ENCODE peak calls at places on chromosomes 4 and X, in six cellular contexts. One of them, this sample, is unnamed.

GRCh38 chr4:148444296-148445070 is 2.3 kb upstream of the NR3C2 start:
- DNase-seq in IMR-90: no peak
- DNase-seq in mesenchymal stem cell: peak; percentile 5
- DNase-seq in mesendoderm: peak; percentile 66
- DNase-seq in H1: peak; percentile 71
- DNase-seq in trophoblast cell: peak; percentile 54
- DNase-seq in this sample: peak; percentile 48

GRCh38 chr4:141346144-141346543 is 125.4 kb downstream of the ZNF330 start:
- DNase-seq in IMR-90: peak; percentile 74
- DNase-seq in mesenchymal stem cell: peak; percentile 68
- DNase-seq in mesendoderm: peak; percentile 50
- DNase-seq in H1: no peak
- DNase-seq in trophoblast cell: no peak
- DNase-seq in this sample: no peak

GRCh38 chrX:136021903-136022302 is 36.7 kb downstream of the SLC9A6 start:
- DNase-seq in IMR-90: no peak
- DNase-seq in mesenchymal stem cell: no peak
- DNase-seq in mesendoderm: no peak
- DNase-seq in H1: no peak
- DNase-seq in trophoblast cell: no peak
- DNase-seq in this sample: no peak

GRCh38 chr4:169379688-169380087 is 108.9 kb upstream of the SH3RF1 start:
- DNase-seq in IMR-90: no peak
- DNase-seq in mesenchymal stem cell: no peak
- DNase-seq in mesendoderm: no peak
- DNase-seq in H1: no peak
- DNase-seq in trophoblast cell: no peak
- DNase-seq in this sample: no peak

GRCh38 chrX:2691543-2692220 is 587 bp downstream of the CD99 start:
- DNase-seq in IMR-90: peak; percentile 31
- DNase-seq in mesenchymal stem cell: peak; percentile 66
- DNase-seq in mesendoderm: peak; percentile 57
- DNase-seq in H1: no peak
- DNase-seq in trophoblast cell: no peak
- DNase-seq in this sample: no peak

GRCh38 chr4:118752551-118752950 is 67.4 kb downstream of the METTL14 start:
- DNase-seq in IMR-90: no peak
- DNase-seq in mesenchymal stem cell: no peak
- DNase-seq in mesendoderm: no peak
- DNase-seq in H1: no peak
- DNase-seq in trophoblast cell: no peak
- DNase-seq in this sample: no peak

GRCh38 chrX:76796311-76796710 is 368.8 kb downstream of the MAGEE1 start:
- DNase-seq in IMR-90: no peak
- DNase-seq in mesenchymal stem cell: no peak
- DNase-seq in mesendoderm: peak; percentile 0
- DNase-seq in H1: no peak
- DNase-seq in trophoblast cell: no peak
- DNase-seq in this sample: no peak

GRCh38 chr4:113442821-113443220 is 318.7 kb downstream of the CAMK2D start:
- DNase-seq in IMR-90: no peak
- DNase-seq in mesenchymal stem cell: no peak
- DNase-seq in mesendoderm: no peak
- DNase-seq in H1: no peak
- DNase-seq in trophoblast cell: no peak
- DNase-seq in this sample: no peak

GRCh38 chr4:148093065-148093464 is 349.1 kb downstream of the NR3C2 start:
- DNase-seq in IMR-90: no peak
- DNase-seq in mesenchymal stem cell: no peak
- DNase-seq in mesendoderm: no peak
- DNase-seq in H1: no peak
- DNase-seq in trophoblast cell: no peak
- DNase-seq in this sample: no peak

GRCh38 chrX:54818221-54818620 is 10.7 kb downstream of the MAGED2 start:
- DNase-seq in IMR-90: no peak
- DNase-seq in mesenchymal stem cell: no peak
- DNase-seq in mesendoderm: no peak
- DNase-seq in H1: no peak
- DNase-seq in trophoblast cell: no peak
- DNase-seq in this sample: no peak

GRCh38 chr4:26568446-26568994 is 15.4 kb upstream of the TBC1D19 start:
- DNase-seq in IMR-90: peak; percentile 95
- DNase-seq in mesenchymal stem cell: peak; percentile 92
- DNase-seq in mesendoderm: peak; percentile 38
- DNase-seq in H1: no peak
- DNase-seq in trophoblast cell: peak; percentile 18
- DNase-seq in this sample: no peak

GRCh38 chr4:173415092-173415491 is 16.2 kb upstream of the SCRG1 start:
- DNase-seq in IMR-90: no peak
- DNase-seq in mesenchymal stem cell: no peak
- DNase-seq in mesendoderm: no peak
- DNase-seq in H1: no peak
- DNase-seq in trophoblast cell: no peak
- DNase-seq in this sample: no peak

GRCh38 chrX:45508459-45508858 is 307.8 kb upstream of the DIPK2B start:
- DNase-seq in IMR-90: peak; percentile 23
- DNase-seq in mesenchymal stem cell: peak; percentile 19
- DNase-seq in mesendoderm: no peak
- DNase-seq in H1: no peak
- DNase-seq in trophoblast cell: no peak
- DNase-seq in this sample: no peak

GRCh38 chr4:96145671-96146070 is 305.8 kb downstream of the PDHA2 start:
- DNase-seq in IMR-90: no peak
- DNase-seq in mesenchymal stem cell: peak; percentile 45
- DNase-seq in mesendoderm: no peak
- DNase-seq in H1: no peak
- DNase-seq in trophoblast cell: no peak
- DNase-seq in this sample: no peak

GRCh38 chr4:55435136-55435535 is 39.4 kb downstream of the TMEM165 start:
- DNase-seq in IMR-90: peak; percentile 48
- DNase-seq in mesenchymal stem cell: peak; percentile 34
- DNase-seq in mesendoderm: peak; percentile 25
- DNase-seq in H1: no peak
- DNase-seq in trophoblast cell: peak; percentile 33
- DNase-seq in this sample: no peak

GRCh38 chrX:134459683-134460004 is 321 bp upstream of the HPRT1 start:
- DNase-seq in IMR-90: no peak
- DNase-seq in mesenchymal stem cell: no peak
- DNase-seq in mesendoderm: no peak
- DNase-seq in H1: no peak
- DNase-seq in trophoblast cell: no peak
- DNase-seq in this sample: no peak

GRCh38 chr4:146511381-146511780 is 10.4 kb downstream of the SLC10A7 start:
- DNase-seq in IMR-90: no peak
- DNase-seq in mesenchymal stem cell: no peak
- DNase-seq in mesendoderm: no peak
- DNase-seq in H1: no peak
- DNase-seq in trophoblast cell: no peak
- DNase-seq in this sample: no peak

GRCh38 chrX:123871309-123871708 is 11.5 kb downstream of the XIAP start:
- DNase-seq in IMR-90: no peak
- DNase-seq in mesenchymal stem cell: no peak
- DNase-seq in mesendoderm: no peak
- DNase-seq in H1: no peak
- DNase-seq in trophoblast cell: no peak
- DNase-seq in this sample: no peak
- H3K4me3 ChIP-seq in IMR-90: no peak overlapping the region
- H3K4me3 ChIP-seq in mesenchymal stem cell: no peak overlapping the region
- H3K4me3 ChIP-seq in mesendoderm: no peak overlapping the region
- H3K4me3 ChIP-seq in H1: no peak overlapping the region
- H3K4me3 ChIP-seq in trophoblast cell: no peak overlapping the region
- H3K4me3 ChIP-seq in this sample: no peak overlapping the region

GRCh38 chr4:183098723-183099536 is at the start of gene WWC2:
- DNase-seq in IMR-90: peak; percentile 92
- DNase-seq in mesenchymal stem cell: peak; percentile 93
- DNase-seq in mesendoderm: peak; percentile 99
- DNase-seq in H1: peak; percentile 92
- DNase-seq in trophoblast cell: peak; percentile 97
- DNase-seq in this sample: peak; percentile 93

GRCh38 chr4:183096276-183096965 is 2.6 kb upstream of the WWC2 start:
- DNase-seq in IMR-90: no peak
- DNase-seq in mesenchymal stem cell: peak; percentile 21
- DNase-seq in mesendoderm: no peak
- DNase-seq in H1: no peak
- DNase-seq in trophoblast cell: no peak
- DNase-seq in this sample: no peak

GRCh38 chr4:183097251-183098079 is 1.6 kb upstream of the WWC2 start:
- DNase-seq in IMR-90: no peak
- DNase-seq in mesenchymal stem cell: peak; percentile 56
- DNase-seq in mesendoderm: peak; percentile 88
- DNase-seq in H1: peak; percentile 78
- DNase-seq in trophoblast cell: no peak
- DNase-seq in this sample: peak; percentile 32

GRCh38 chr4:183099537-183100297 is 660 bp downstream of the WWC2 start:
- DNase-seq in IMR-90: no peak
- DNase-seq in mesenchymal stem cell: peak; percentile 39
- DNase-seq in mesendoderm: peak; percentile 90
- DNase-seq in H1: peak; percentile 85
- DNase-seq in trophoblast cell: peak; percentile 7
- DNase-seq in this sample: peak; percentile 46

DNA sequence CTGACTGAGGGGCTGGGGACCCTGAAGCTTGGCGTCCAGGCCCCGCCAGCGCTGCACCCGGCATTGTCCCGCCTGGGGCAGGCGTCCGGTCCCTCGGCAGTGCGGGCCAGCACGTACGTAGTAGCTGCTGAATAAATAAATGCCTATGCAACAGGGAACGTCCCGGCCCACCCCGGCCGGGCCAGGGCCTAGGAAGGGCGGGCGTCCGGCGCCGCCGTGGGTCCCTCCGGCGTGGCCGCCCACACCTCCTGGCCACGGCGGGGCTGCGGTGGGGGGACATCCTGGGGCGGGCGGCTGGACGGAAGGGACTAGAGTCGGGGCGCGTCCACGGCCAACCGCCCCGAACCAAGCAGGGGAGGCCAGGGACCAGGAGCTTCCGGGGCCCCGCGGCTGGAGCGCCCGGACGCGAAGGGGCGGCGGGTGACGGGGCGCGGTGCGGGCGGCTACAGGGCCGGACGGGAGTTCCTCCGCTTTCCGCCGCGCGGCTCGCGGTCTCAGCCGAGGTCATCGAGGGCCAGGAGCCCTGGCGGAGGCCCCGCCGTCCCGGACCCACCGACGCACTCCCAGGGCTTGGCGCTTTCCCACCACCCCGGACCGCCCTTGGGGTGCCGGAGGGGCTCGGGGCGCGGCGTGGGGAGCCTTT is 856 bp upstream of the WWC2 start:
- DNase-seq in IMR-90: peak; percentile 50
- DNase-seq in mesenchymal stem cell: peak; percentile 72
- DNase-seq in mesendoderm: no peak
- DNase-seq in H1: no peak
- DNase-seq in trophoblast cell: peak; percentile 61
- DNase-seq in this sample: peak; percentile 35
- H2BK120ac ChIP-seq in IMR-90: peak overlapping the region; percentile 96
- H2BK120ac ChIP-seq in mesenchymal stem cell: peak overlapping the region; percentile 96
- H2BK120ac ChIP-seq in mesendoderm: peak overlapping the region; percentile 99
- H2BK120ac ChIP-seq in H1: peak overlapping the region; percentile 27
- H2BK120ac ChIP-seq in trophoblast cell: peak overlapping the region; percentile 97
- H2BK120ac ChIP-seq in this sample: peak overlapping the region; percentile 69

GRCh38 chrX:19886888-19887531 is 390 bp downstream of the SH3KBP1 start:
- DNase-seq in IMR-90: no peak
- DNase-seq in mesenchymal stem cell: no peak
- DNase-seq in mesendoderm: no peak
- DNase-seq in H1: peak; percentile 46
- DNase-seq in trophoblast cell: no peak
- DNase-seq in this sample: no peak

GRCh38 chrX:19886375-19886774 is 1.0 kb downstream of the SH3KBP1 start:
- DNase-seq in IMR-90: no peak
- DNase-seq in mesenchymal stem cell: no peak
- DNase-seq in mesendoderm: no peak
- DNase-seq in H1: no peak
- DNase-seq in trophoblast cell: no peak
- DNase-seq in this sample: no peak

GRCh38 chrX:19888419-19888879 is 1.0 kb upstream of the SH3KBP1 start:
- DNase-seq in IMR-90: peak; percentile 77
- DNase-seq in mesenchymal stem cell: peak; percentile 82
- DNase-seq in mesendoderm: peak; percentile 93
- DNase-seq in H1: no peak
- DNase-seq in trophoblast cell: no peak
- DNase-seq in this sample: peak; percentile 27

GRCh38 chrX:19883878-19884277 is 3.5 kb downstream of the SH3KBP1 start:
- DNase-seq in IMR-90: no peak
- DNase-seq in mesenchymal stem cell: no peak
- DNase-seq in mesendoderm: no peak
- DNase-seq in H1: no peak
- DNase-seq in trophoblast cell: peak; percentile 32
- DNase-seq in this sample: no peak

GRCh38 chrX:19885732-19886131 is 1.7 kb downstream of the SH3KBP1 start:
- DNase-seq in IMR-90: no peak
- DNase-seq in mesenchymal stem cell: no peak
- DNase-seq in mesendoderm: no peak
- DNase-seq in H1: no peak
- DNase-seq in trophoblast cell: no peak
- DNase-seq in this sample: no peak
- H3K4me3 ChIP-seq in IMR-90: no peak overlapping the region
- H3K4me3 ChIP-seq in mesenchymal stem cell: no peak overlapping the region
- H3K4me3 ChIP-seq in mesendoderm: no peak overlapping the region
- H3K4me3 ChIP-seq in H1: no peak overlapping the region
- H3K4me3 ChIP-seq in trophoblast cell: no peak overlapping the region
- H3K4me3 ChIP-seq in this sample: no peak overlapping the region

GRCh38 chr4:105348719-105349118 is 125.1 kb downstream of the PPA2 start:
- DNase-seq in IMR-90: no peak
- DNase-seq in mesenchymal stem cell: no peak
- DNase-seq in mesendoderm: no peak
- DNase-seq in H1: no peak
- DNase-seq in trophoblast cell: no peak
- DNase-seq in this sample: no peak

GRCh38 chr4:105346869-105347268 is 127.0 kb downstream of the PPA2 start:
- DNase-seq in IMR-90: no peak
- DNase-seq in mesenchymal stem cell: no peak
- DNase-seq in mesendoderm: no peak
- DNase-seq in H1: no peak
- DNase-seq in trophoblast cell: no peak
- DNase-seq in this sample: no peak

GRCh38 chr4:105350859-105351494 is 122.9 kb downstream of the PPA2 start:
- DNase-seq in IMR-90: peak; percentile 83
- DNase-seq in mesenchymal stem cell: peak; percentile 8
- DNase-seq in mesendoderm: no peak
- DNase-seq in H1: no peak
- DNase-seq in trophoblast cell: no peak
- DNase-seq in this sample: no peak

GRCh38 chr4:105357258-105357657 is 116.6 kb downstream of the PPA2 start:
- DNase-seq in IMR-90: no peak
- DNase-seq in mesenchymal stem cell: no peak
- DNase-seq in mesendoderm: no peak
- DNase-seq in H1: no peak
- DNase-seq in trophoblast cell: no peak
- DNase-seq in this sample: no peak

GRCh38 chr4:105352826-105353225 is 121.0 kb downstream of the PPA2 start:
- DNase-seq in IMR-90: peak; percentile 56
- DNase-seq in mesenchymal stem cell: peak; percentile 38
- DNase-seq in mesendoderm: peak; percentile 11
- DNase-seq in H1: no peak
- DNase-seq in trophoblast cell: no peak
- DNase-seq in this sample: no peak
- H2BK120ac ChIP-seq in IMR-90: no peak overlapping the region
- H2BK120ac ChIP-seq in mesenchymal stem cell: no peak overlapping the region
- H2BK120ac ChIP-seq in mesendoderm: no peak overlapping the region
- H2BK120ac ChIP-seq in H1: no peak overlapping the region
- H2BK120ac ChIP-seq in trophoblast cell: no peak overlapping the region
- H2BK120ac ChIP-seq in this sample: no peak overlapping the region

This sample was measured in neuronal stem cell.